ENCODE peak calls at places on chromosome 12, in six cellular contexts. B is PC-9, L is nucleus accumbens, N is neural crest cell, Q is AG09319, V is head of caudate nucleus. A is an unnamed sample.

GRCh38 chr12:11650697-11651281 is 1.3 kb downstream of the ETV6 start:
- DNase-seq in B (no peak), L (no peak), N (no peak), Q (no peak), V (no peak), A (no peak)

GRCh38 chr12:53776872-53777271 is 25.1 kb upstream of the CISTR start:
- DNase-seq in B (no peak), L (no peak), N (no peak), Q (no peak), V (no peak), A (no peak)

GRCh38 chr12:1920971-1921370 is 2.5 kb upstream of the CACNA2D4 start:
- DNase-seq in B (no peak), L (no peak), N (no peak), Q (no peak), V (no peak), A (no peak)

GRCh38 chr12:124613151-124613585 is 45.8 kb upstream of the NCOR2 start:
- DNase-seq in B (peak), L (no peak), N (no peak), Q (peak), V (no peak), A (no peak)

GRCh38 chr12:34595749-34596733 is 573.7 kb downstream of the ALG10 start:
- DNase-seq in B (no peak), L (no peak), N (no peak), Q (no peak), V (no peak), A (no peak)

GRCh38 chr12:3150820-3151590 is 73.8 kb downstream of the TSPAN9 start:
- DNase-seq in B (no peak), L (no peak), N (no peak), Q (no peak), V (no peak), A (no peak)

GRCh38 chr12:121964813-121965643 is 46.6 kb downstream of the CFAP251 start:
- DNase-seq in B (no peak), L (no peak), N (no peak), Q (no peak), V (no peak), A (no peak)

GRCh38 chr12:76123301-76124212 is 39.1 kb upstream of the NAP1L1 start:
- DNase-seq in B (no peak), L (no peak), N (no peak), Q (no peak), V (no peak), A (no peak)

GRCh38 chr12:88546851-88547250 is 33.4 kb downstream of the KITLG start:
- DNase-seq in B (no peak), L (no peak), N (no peak), Q (no peak), V (no peak), A (no peak)

GRCh38 chr12:108620236-108620879 is 13.3 kb downstream of the SELPLG start:
- DNase-seq in B (peak), L (no peak), N (no peak), Q (peak), V (no peak), A (no peak)

GRCh38 chr12:84502907-84503787 is 409.5 kb downstream of the SLC6A15 start:
- DNase-seq in B (no peak), L (no peak), N (peak), Q (no peak), V (peak), A (peak)

GRCh38 chr12:92621833-92622232 is 81.0 kb upstream of the PLEKHG7 start:
- DNase-seq in B (no peak), L (no peak), N (no peak), Q (no peak), V (no peak), A (no peak)

GRCh38 chr12:47190271-47190750 is 110.6 kb upstream of the AMIGO2 start:
- DNase-seq in B (peak), L (no peak), N (no peak), Q (no peak), V (no peak), A (no peak)

GRCh38 chr12:82146740-82147139 is 211.4 kb downstream of the CCDC59 start:
- DNase-seq in B (no peak), L (no peak), N (no peak), Q (no peak), V (no peak), A (no peak)

GRCh38 chr12:25960926-25961325 is 2.4 kb downstream of the RASSF8 start:
- DNase-seq in B (no peak), L (no peak), N (no peak), Q (no peak), V (no peak), A (no peak)

GRCh38 chr12:30746190-30746589 is 8.6 kb downstream of the CAPRIN2 start:
- DNase-seq in B (no peak), L (no peak), N (no peak), Q (no peak), V (no peak), A (no peak)

GRCh38 chr12:52395761-52396434 is 10.2 kb downstream of the KRT82 start:
- DNase-seq in B (peak), L (no peak), N (no peak), Q (no peak), V (no peak), A (no peak)

GRCh38 chr12:101552277-101552676 is 42.5 kb upstream of the MYBPC1 start:
- DNase-seq in B (no peak), L (no peak), N (no peak), Q (peak), V (no peak), A (no peak)

GRCh38 chr12:2054091-2055018 is 1.6 kb downstream of the CACNA1C start:
- DNase-seq in B (no peak), L (no peak), N (no peak), Q (no peak), V (no peak), A (peak)